ENCODE peak calls at places on chromosomes 1 and 21, in ten cellular contexts. One of them, this sample, is unnamed.

GRCh38 chr1:66696771-66697170 is 55.5 kb upstream of the DYNLT5 start:
- DNase-seq in transverse colon: no peak
- DNase-seq in aorta: no peak
- DNase-seq in keratinocyte: no peak
- DNase-seq in AG04450: no peak
- DNase-seq in astrocyte: no peak
- DNase-seq in CD8-positive, alpha-beta T cell: no peak
- DNase-seq in neuronal stem cell: no peak
- DNase-seq in GM23248: no peak
- DNase-seq in heart right ventricle: no peak
- DNase-seq in this sample: no peak

GRCh38 chr1:5578690-5579089 is 413.5 kb downstream of the NPHP4 start:
- DNase-seq in neuronal stem cell: no peak
- DNase-seq in AG04450: no peak
- DNase-seq in astrocyte: no peak
- DNase-seq in aorta: no peak
- DNase-seq in heart right ventricle: no peak
- DNase-seq in CD8-positive, alpha-beta T cell: no peak
- DNase-seq in GM23248: no peak
- DNase-seq in keratinocyte: no peak
- DNase-seq in transverse colon: no peak
- DNase-seq in this sample: no peak

GRCh38 chr1:116853680-116854191 is 56.0 kb upstream of the PTGFRN start:
- DNase-seq in AG04450: no peak
- DNase-seq in keratinocyte: no peak
- DNase-seq in transverse colon: peak; percentile 49
- DNase-seq in heart right ventricle: no peak
- DNase-seq in GM23248: peak; percentile 86
- DNase-seq in CD8-positive, alpha-beta T cell: no peak
- DNase-seq in neuronal stem cell: no peak
- DNase-seq in aorta: no peak
- DNase-seq in astrocyte: peak; percentile 96
- DNase-seq in this sample: no peak

GRCh38 chr1:227994632-227995300 is 12.0 kb upstream of the WNT3A start:
- DNase-seq in CD8-positive, alpha-beta T cell: no peak
- DNase-seq in transverse colon: no peak
- DNase-seq in neuronal stem cell: no peak
- DNase-seq in aorta: no peak
- DNase-seq in keratinocyte: no peak
- DNase-seq in AG04450: no peak
- DNase-seq in heart right ventricle: no peak
- DNase-seq in GM23248: no peak
- DNase-seq in astrocyte: no peak
- DNase-seq in this sample: no peak

GRCh38 chr1:10415211-10415930 is 14.9 kb upstream of the CENPS start:
- DNase-seq in heart right ventricle: no peak
- DNase-seq in aorta: peak; percentile 57
- DNase-seq in neuronal stem cell: no peak
- DNase-seq in AG04450: peak; percentile 76
- DNase-seq in GM23248: peak; percentile 81
- DNase-seq in CD8-positive, alpha-beta T cell: no peak
- DNase-seq in keratinocyte: no peak
- DNase-seq in astrocyte: peak; percentile 58
- DNase-seq in transverse colon: peak; percentile 15
- DNase-seq in this sample: no peak

GRCh38 chr21:44618504-44618903 is 6.6 kb downstream of the KRTAP10-8 start:
- DNase-seq in AG04450: no peak
- DNase-seq in GM23248: peak; percentile 38
- DNase-seq in keratinocyte: no peak
- DNase-seq in aorta: peak; percentile 83
- DNase-seq in heart right ventricle: peak; percentile 39
- DNase-seq in astrocyte: peak; percentile 2
- DNase-seq in CD8-positive, alpha-beta T cell: no peak
- DNase-seq in neuronal stem cell: no peak
- DNase-seq in transverse colon: peak; percentile 22
- DNase-seq in this sample: no peak

GRCh38 chr1:4975856-4976255 is 321.4 kb downstream of the AJAP1 start:
- DNase-seq in astrocyte: no peak
- DNase-seq in neuronal stem cell: no peak
- DNase-seq in AG04450: no peak
- DNase-seq in transverse colon: no peak
- DNase-seq in aorta: no peak
- DNase-seq in CD8-positive, alpha-beta T cell: no peak
- DNase-seq in heart right ventricle: no peak
- DNase-seq in keratinocyte: no peak
- DNase-seq in GM23248: no peak
- DNase-seq in this sample: no peak

GRCh38 chr1:109763646-109764415 is at the start of gene EPS8L3:
- DNase-seq in keratinocyte: no peak
- DNase-seq in transverse colon: peak; percentile 94
- DNase-seq in GM23248: no peak
- DNase-seq in heart right ventricle: no peak
- DNase-seq in AG04450: no peak
- DNase-seq in neuronal stem cell: no peak
- DNase-seq in aorta: no peak
- DNase-seq in astrocyte: no peak
- DNase-seq in CD8-positive, alpha-beta T cell: no peak
- DNase-seq in this sample: no peak

GRCh38 chr1:53495608-53496345 is 36.6 kb downstream of the DMRTB1 start:
- DNase-seq in AG04450: no peak
- DNase-seq in CD8-positive, alpha-beta T cell: no peak
- DNase-seq in astrocyte: peak; percentile 8
- DNase-seq in heart right ventricle: no peak
- DNase-seq in aorta: no peak
- DNase-seq in keratinocyte: no peak
- DNase-seq in transverse colon: no peak
- DNase-seq in neuronal stem cell: no peak
- DNase-seq in GM23248: peak; percentile 67
- DNase-seq in this sample: no peak

DNA sequence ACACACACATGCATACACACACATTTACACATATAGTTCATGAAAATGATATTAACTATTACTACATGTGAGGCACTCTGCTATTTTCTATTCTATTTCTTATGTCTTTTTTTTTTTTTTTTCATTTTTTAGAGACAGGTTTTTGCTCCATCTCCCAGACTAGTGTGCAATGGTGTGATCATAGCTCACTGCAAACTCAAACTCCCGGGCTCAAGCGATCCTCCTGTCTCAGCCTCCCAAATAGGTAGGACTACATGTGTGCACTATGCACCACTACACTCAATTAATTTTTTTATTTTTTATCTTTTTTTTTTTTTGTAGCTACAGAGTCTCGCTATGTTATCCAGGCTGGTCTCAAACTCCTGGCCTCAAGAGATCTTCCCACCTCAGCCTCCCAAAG is 48.8 kb upstream of the RAB4A start:
- DNase-seq in transverse colon: no peak
- DNase-seq in astrocyte: no peak
- DNase-seq in aorta: no peak
- DNase-seq in neuronal stem cell: no peak
- DNase-seq in GM23248: no peak
- DNase-seq in keratinocyte: no peak
- DNase-seq in CD8-positive, alpha-beta T cell: no peak
- DNase-seq in AG04450: no peak
- DNase-seq in heart right ventricle: no peak
- DNase-seq in this sample: no peak
- H3K27ac ChIP-seq in transverse colon: peak overlapping the region; percentile 81
- H3K27ac ChIP-seq in astrocyte: no peak overlapping the region
- H3K27ac ChIP-seq in aorta: no peak overlapping the region
- H3K27ac ChIP-seq in neuronal stem cell: no peak overlapping the region
- H3K27ac ChIP-seq in GM23248: no peak overlapping the region
- H3K27ac ChIP-seq in keratinocyte: no peak overlapping the region
- H3K27ac ChIP-seq in CD8-positive, alpha-beta T cell: no peak overlapping the region
- H3K27ac ChIP-seq in AG04450: no peak overlapping the region
- H3K27ac ChIP-seq in heart right ventricle: no peak overlapping the region
- H3K27ac ChIP-seq in this sample: peak overlapping the region; percentile 33

GRCh38 chr1:97145321-97145956 is 423.9 kb downstream of the PTBP2 start:
- DNase-seq in aorta: no peak
- DNase-seq in astrocyte: peak; percentile 99
- DNase-seq in heart right ventricle: no peak
- DNase-seq in neuronal stem cell: peak; percentile 58
- DNase-seq in CD8-positive, alpha-beta T cell: no peak
- DNase-seq in transverse colon: no peak
- DNase-seq in AG04450: no peak
- DNase-seq in GM23248: peak; percentile 68
- DNase-seq in keratinocyte: no peak
- DNase-seq in this sample: no peak
- H3K27ac ChIP-seq in aorta: no peak overlapping the region
- H3K27ac ChIP-seq in astrocyte: peak overlapping the region; percentile 77
- H3K27ac ChIP-seq in heart right ventricle: no peak overlapping the region
- H3K27ac ChIP-seq in neuronal stem cell: peak overlapping the region; percentile 56
- H3K27ac ChIP-seq in CD8-positive, alpha-beta T cell: no peak overlapping the region
- H3K27ac ChIP-seq in transverse colon: no peak overlapping the region
- H3K27ac ChIP-seq in AG04450: no peak overlapping the region
- H3K27ac ChIP-seq in GM23248: peak overlapping the region; percentile 59
- H3K27ac ChIP-seq in keratinocyte: no peak overlapping the region
- H3K27ac ChIP-seq in this sample: peak overlapping the region; percentile 76

DNA sequence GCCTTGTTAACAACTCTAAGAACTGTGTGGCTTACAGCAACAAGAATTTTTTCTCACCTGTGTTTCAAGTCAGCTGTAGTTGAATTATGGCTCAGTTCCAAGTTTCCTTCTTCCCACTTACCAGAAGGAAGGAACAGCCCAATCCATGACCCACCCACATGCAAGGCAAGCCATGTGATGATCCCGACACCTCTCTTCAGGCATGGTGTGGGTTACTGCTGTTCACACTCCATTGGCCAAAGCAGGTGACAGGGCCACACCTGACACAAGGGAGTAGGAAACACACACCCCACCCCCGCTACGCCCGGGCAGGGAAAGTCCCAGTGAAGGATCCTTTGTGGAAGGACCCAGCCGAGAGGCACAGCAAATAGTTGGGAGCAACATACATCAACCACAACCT is 36.3 kb downstream of the KCNJ15 start:
- DNase-seq in astrocyte: no peak
- DNase-seq in keratinocyte: no peak
- DNase-seq in aorta: no peak
- DNase-seq in AG04450: no peak
- DNase-seq in CD8-positive, alpha-beta T cell: no peak
- DNase-seq in GM23248: no peak
- DNase-seq in heart right ventricle: no peak
- DNase-seq in neuronal stem cell: no peak
- DNase-seq in transverse colon: peak; percentile 25
- DNase-seq in this sample: no peak
- H3K27ac ChIP-seq in astrocyte: no peak overlapping the region
- H3K27ac ChIP-seq in keratinocyte: no peak overlapping the region
- H3K27ac ChIP-seq in aorta: no peak overlapping the region
- H3K27ac ChIP-seq in AG04450: no peak overlapping the region
- H3K27ac ChIP-seq in CD8-positive, alpha-beta T cell: no peak overlapping the region
- H3K27ac ChIP-seq in GM23248: no peak overlapping the region
- H3K27ac ChIP-seq in heart right ventricle: no peak overlapping the region
- H3K27ac ChIP-seq in neuronal stem cell: no peak overlapping the region
- H3K27ac ChIP-seq in transverse colon: no peak overlapping the region
- H3K27ac ChIP-seq in this sample: no peak overlapping the region

GRCh38 chr1:200131551-200132125 is 104.1 kb downstream of the NR5A2 start:
- DNase-seq in astrocyte: peak; percentile 41
- DNase-seq in neuronal stem cell: no peak
- DNase-seq in CD8-positive, alpha-beta T cell: no peak
- DNase-seq in GM23248: no peak
- DNase-seq in AG04450: no peak
- DNase-seq in keratinocyte: no peak
- DNase-seq in transverse colon: no peak
- DNase-seq in aorta: no peak
- DNase-seq in heart right ventricle: no peak
- DNase-seq in this sample: no peak
- H3K27ac ChIP-seq in astrocyte: no peak overlapping the region
- H3K27ac ChIP-seq in neuronal stem cell: no peak overlapping the region
- H3K27ac ChIP-seq in CD8-positive, alpha-beta T cell: no peak overlapping the region
- H3K27ac ChIP-seq in GM23248: no peak overlapping the region
- H3K27ac ChIP-seq in AG04450: no peak overlapping the region
- H3K27ac ChIP-seq in keratinocyte: no peak overlapping the region
- H3K27ac ChIP-seq in transverse colon: no peak overlapping the region
- H3K27ac ChIP-seq in aorta: no peak overlapping the region
- H3K27ac ChIP-seq in heart right ventricle: no peak overlapping the region
- H3K27ac ChIP-seq in this sample: no peak overlapping the region

GRCh38 chr1:24450321-24450720 is 34.7 kb downstream of the NIPAL3 start:
- DNase-seq in heart right ventricle: no peak
- DNase-seq in astrocyte: no peak
- DNase-seq in GM23248: no peak
- DNase-seq in neuronal stem cell: no peak
- DNase-seq in keratinocyte: no peak
- DNase-seq in CD8-positive, alpha-beta T cell: no peak
- DNase-seq in AG04450: no peak
- DNase-seq in aorta: no peak
- DNase-seq in transverse colon: no peak
- DNase-seq in this sample: no peak
- H3K27ac ChIP-seq in heart right ventricle: no peak overlapping the region
- H3K27ac ChIP-seq in astrocyte: no peak overlapping the region
- H3K27ac ChIP-seq in GM23248: no peak overlapping the region
- H3K27ac ChIP-seq in neuronal stem cell: no peak overlapping the region
- H3K27ac ChIP-seq in keratinocyte: no peak overlapping the region
- H3K27ac ChIP-seq in CD8-positive, alpha-beta T cell: no peak overlapping the region
- H3K27ac ChIP-seq in AG04450: no peak overlapping the region
- H3K27ac ChIP-seq in aorta: no peak overlapping the region
- H3K27ac ChIP-seq in transverse colon: no peak overlapping the region
- H3K27ac ChIP-seq in this sample: no peak overlapping the region

GRCh38 chr1:236381565-236382158 is 12.4 kb upstream of the EDARADD start:
- DNase-seq in AG04450: no peak
- DNase-seq in aorta: no peak
- DNase-seq in heart right ventricle: no peak
- DNase-seq in GM23248: no peak
- DNase-seq in transverse colon: no peak
- DNase-seq in keratinocyte: no peak
- DNase-seq in neuronal stem cell: no peak
- DNase-seq in CD8-positive, alpha-beta T cell: no peak
- DNase-seq in astrocyte: no peak
- DNase-seq in this sample: no peak
- H3K27ac ChIP-seq in AG04450: no peak overlapping the region
- H3K27ac ChIP-seq in aorta: no peak overlapping the region
- H3K27ac ChIP-seq in heart right ventricle: no peak overlapping the region
- H3K27ac ChIP-seq in GM23248: no peak overlapping the region
- H3K27ac ChIP-seq in transverse colon: no peak overlapping the region
- H3K27ac ChIP-seq in keratinocyte: no peak overlapping the region
- H3K27ac ChIP-seq in neuronal stem cell: no peak overlapping the region
- H3K27ac ChIP-seq in CD8-positive, alpha-beta T cell: no peak overlapping the region
- H3K27ac ChIP-seq in astrocyte: no peak overlapping the region
- H3K27ac ChIP-seq in this sample: no peak overlapping the region